ENCODE peak calls at places on chromosomes 2 and 18, in eight cellular contexts. One of them, this sample, is unnamed.

GRCh38 chr2:240949791-240950705 is 43.9 kb downstream of the CROCC2 start:
- DNase-seq in mammary epithelial cell: no peak
- DNase-seq in A549: no peak
- DNase-seq in B cell: no peak
- DNase-seq in progenitor cell of endocrine pancreas: peak
- DNase-seq in choroid plexus epithelial cell: no peak
- DNase-seq in nephron progenitor cell: no peak
- DNase-seq in cardiac fibroblast: no peak
- DNase-seq in this sample: no peak

GRCh38 chr18:62196079-62196478 is 9.0 kb downstream of the RELCH start:
- DNase-seq in progenitor cell of endocrine pancreas: no peak
- DNase-seq in cardiac fibroblast: no peak
- DNase-seq in mammary epithelial cell: no peak
- DNase-seq in B cell: no peak
- DNase-seq in choroid plexus epithelial cell: no peak
- DNase-seq in A549: no peak
- DNase-seq in nephron progenitor cell: no peak
- DNase-seq in this sample: no peak

GRCh38 chr2:61178603-61179545 is 16.9 kb downstream of the C2orf74 start:
- DNase-seq in nephron progenitor cell: no peak
- DNase-seq in choroid plexus epithelial cell: peak
- DNase-seq in mammary epithelial cell: no peak
- DNase-seq in A549: no peak
- DNase-seq in cardiac fibroblast: peak
- DNase-seq in progenitor cell of endocrine pancreas: no peak
- DNase-seq in B cell: no peak
- DNase-seq in this sample: no peak

GRCh38 chr2:213320604-213321003 is 36.3 kb downstream of the SPAG16 start:
- DNase-seq in cardiac fibroblast: no peak
- DNase-seq in choroid plexus epithelial cell: no peak
- DNase-seq in progenitor cell of endocrine pancreas: no peak
- DNase-seq in nephron progenitor cell: no peak
- DNase-seq in B cell: no peak
- DNase-seq in mammary epithelial cell: no peak
- DNase-seq in A549: no peak
- DNase-seq in this sample: no peak

GRCh38 chr2:190359896-190360376 is 16.5 kb downstream of the INPP1 start:
- DNase-seq in choroid plexus epithelial cell: peak
- DNase-seq in cardiac fibroblast: peak
- DNase-seq in progenitor cell of endocrine pancreas: no peak
- DNase-seq in nephron progenitor cell: no peak
- DNase-seq in B cell: peak
- DNase-seq in mammary epithelial cell: peak
- DNase-seq in A549: no peak
- DNase-seq in this sample: peak

GRCh38 chr2:38702413-38702812 is 36.5 kb downstream of the GALM start:
- DNase-seq in progenitor cell of endocrine pancreas: no peak
- DNase-seq in choroid plexus epithelial cell: peak
- DNase-seq in nephron progenitor cell: no peak
- DNase-seq in B cell: no peak
- DNase-seq in mammary epithelial cell: peak
- DNase-seq in A549: peak
- DNase-seq in cardiac fibroblast: peak
- DNase-seq in this sample: no peak

GRCh38 chr2:219331560-219332213 is 857 bp downstream of the RESP18 start:
- DNase-seq in progenitor cell of endocrine pancreas: peak
- DNase-seq in cardiac fibroblast: peak
- DNase-seq in B cell: no peak
- DNase-seq in choroid plexus epithelial cell: peak
- DNase-seq in mammary epithelial cell: no peak
- DNase-seq in A549: no peak
- DNase-seq in nephron progenitor cell: peak
- DNase-seq in this sample: peak

GRCh38 chr2:162103443-162104009 is 29.5 kb upstream of the DPP4 start:
- DNase-seq in cardiac fibroblast: peak
- DNase-seq in choroid plexus epithelial cell: no peak
- DNase-seq in mammary epithelial cell: no peak
- DNase-seq in A549: no peak
- DNase-seq in progenitor cell of endocrine pancreas: no peak
- DNase-seq in B cell: no peak
- DNase-seq in nephron progenitor cell: no peak
- DNase-seq in this sample: no peak

GRCh38 chr2:60260646-60261296 is 292.7 kb downstream of the BCL11A start:
- DNase-seq in A549: peak
- DNase-seq in mammary epithelial cell: peak
- DNase-seq in B cell: no peak
- DNase-seq in choroid plexus epithelial cell: no peak
- DNase-seq in cardiac fibroblast: no peak
- DNase-seq in progenitor cell of endocrine pancreas: no peak
- DNase-seq in nephron progenitor cell: no peak
- DNase-seq in this sample: peak

GRCh38 chr2:197879844-197880408 is 75.5 kb downstream of the PLCL1 start:
- DNase-seq in mammary epithelial cell: no peak
- DNase-seq in choroid plexus epithelial cell: no peak
- DNase-seq in progenitor cell of endocrine pancreas: no peak
- DNase-seq in B cell: no peak
- DNase-seq in cardiac fibroblast: peak
- DNase-seq in nephron progenitor cell: no peak
- DNase-seq in A549: no peak
- DNase-seq in this sample: no peak

GRCh38 chr2:234676859-234677450 is 180.1 kb upstream of the ARL4C start:
- DNase-seq in cardiac fibroblast: no peak
- DNase-seq in choroid plexus epithelial cell: no peak
- DNase-seq in mammary epithelial cell: no peak
- DNase-seq in progenitor cell of endocrine pancreas: no peak
- DNase-seq in A549: no peak
- DNase-seq in B cell: no peak
- DNase-seq in nephron progenitor cell: no peak
- DNase-seq in this sample: no peak

GRCh38 chr2:49490710-49491109 is 336.4 kb upstream of the FSHR start:
- DNase-seq in mammary epithelial cell: peak
- DNase-seq in choroid plexus epithelial cell: no peak
- DNase-seq in cardiac fibroblast: peak
- DNase-seq in nephron progenitor cell: peak
- DNase-seq in progenitor cell of endocrine pancreas: no peak
- DNase-seq in B cell: peak
- DNase-seq in A549: peak
- DNase-seq in this sample: no peak

DNA sequence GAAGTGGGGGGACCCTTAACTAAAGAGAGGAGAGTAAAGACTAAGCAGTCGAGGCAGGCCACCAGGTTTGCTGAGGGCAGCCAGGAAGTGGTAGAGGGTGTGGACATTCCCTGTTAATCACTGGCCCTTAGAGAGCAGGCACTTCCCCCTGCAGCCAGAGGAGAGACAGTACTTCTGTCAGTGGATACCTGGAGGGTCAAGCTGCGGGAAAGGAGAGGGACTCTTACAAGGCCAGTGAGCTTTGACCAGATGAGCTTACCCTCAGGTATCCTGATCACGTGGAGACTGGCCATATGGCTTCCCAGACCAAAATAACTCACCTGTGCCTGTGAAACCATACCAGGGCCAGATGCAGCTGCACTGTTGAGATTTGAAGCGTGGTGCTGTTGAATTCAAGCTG is 28.6 kb downstream of the ITGA6 start:
- DNase-seq in progenitor cell of endocrine pancreas: no peak
- DNase-seq in mammary epithelial cell: no peak
- DNase-seq in B cell: no peak
- DNase-seq in A549: no peak
- DNase-seq in choroid plexus epithelial cell: no peak
- DNase-seq in nephron progenitor cell: no peak
- DNase-seq in cardiac fibroblast: no peak
- DNase-seq in this sample: no peak
- TF ChIP-seq CTCF in progenitor cell of endocrine pancreas: no peak
- TF ChIP-seq CTCF in mammary epithelial cell: peak
- TF ChIP-seq CTCF in B cell: no peak
- TF ChIP-seq CTCF in A549: no peak
- TF ChIP-seq CTCF in choroid plexus epithelial cell: no peak
- TF ChIP-seq CTCF in nephron progenitor cell: no peak
- TF ChIP-seq CTCF in cardiac fibroblast: no peak
- TF ChIP-seq CTCF in this sample: no peak

DNA sequence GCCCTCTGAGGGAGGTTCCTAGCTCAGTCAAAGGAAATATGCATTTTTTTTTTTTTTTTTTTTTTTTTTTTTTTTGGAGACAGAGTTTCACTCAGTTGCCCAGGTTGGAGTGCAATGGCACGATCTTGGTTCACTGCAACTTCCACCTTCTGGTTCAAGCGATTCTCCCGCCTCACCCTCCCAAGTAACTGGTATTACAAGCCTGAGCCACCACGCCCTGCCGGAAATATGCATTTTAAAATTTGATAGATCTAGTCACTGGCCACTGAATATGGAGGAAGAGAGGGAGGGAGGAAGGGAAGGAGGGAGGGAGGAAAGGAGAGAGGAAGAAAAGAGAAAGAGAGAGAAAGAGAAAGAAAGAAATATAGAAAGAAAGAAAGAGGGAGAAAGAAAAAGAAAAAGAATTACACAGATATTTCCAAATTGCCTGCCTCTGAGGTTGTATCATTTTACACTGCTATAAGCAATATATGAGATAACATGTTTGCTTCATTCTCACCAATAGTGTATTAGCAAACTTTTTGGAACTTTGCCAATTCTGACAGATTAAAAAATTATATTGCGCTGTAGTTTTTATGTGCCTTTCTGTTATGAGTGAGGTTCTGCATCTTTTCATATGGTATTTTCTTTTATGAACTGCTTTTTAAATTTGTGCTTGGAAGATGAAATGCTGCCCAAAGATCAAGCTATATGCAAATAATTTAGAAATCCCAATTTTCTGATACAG is 161.2 kb upstream of the MAP3K20 start:
- DNase-seq in progenitor cell of endocrine pancreas: no peak
- DNase-seq in nephron progenitor cell: no peak
- DNase-seq in B cell: no peak
- DNase-seq in A549: no peak
- DNase-seq in cardiac fibroblast: peak
- DNase-seq in choroid plexus epithelial cell: no peak
- DNase-seq in mammary epithelial cell: no peak
- DNase-seq in this sample: no peak
- TF ChIP-seq CTCF in progenitor cell of endocrine pancreas: no peak
- TF ChIP-seq CTCF in nephron progenitor cell: no peak
- TF ChIP-seq CTCF in B cell: no peak
- TF ChIP-seq CTCF in A549: no peak
- TF ChIP-seq CTCF in cardiac fibroblast: no peak
- TF ChIP-seq CTCF in choroid plexus epithelial cell: no peak
- TF ChIP-seq CTCF in mammary epithelial cell: no peak
- TF ChIP-seq CTCF in this sample: no peak

GRCh38 chr18:297936-298335 is 30.1 kb upstream of the THOC1 start:
- DNase-seq in progenitor cell of endocrine pancreas: no peak
- DNase-seq in B cell: no peak
- DNase-seq in mammary epithelial cell: no peak
- DNase-seq in A549: no peak
- DNase-seq in nephron progenitor cell: no peak
- DNase-seq in cardiac fibroblast: no peak
- DNase-seq in choroid plexus epithelial cell: no peak
- DNase-seq in this sample: no peak

GRCh38 chr18:295756-296155 is 27.9 kb upstream of the THOC1 start:
- DNase-seq in nephron progenitor cell: no peak
- DNase-seq in cardiac fibroblast: peak
- DNase-seq in choroid plexus epithelial cell: peak
- DNase-seq in mammary epithelial cell: no peak
- DNase-seq in B cell: no peak
- DNase-seq in progenitor cell of endocrine pancreas: no peak
- DNase-seq in A549: no peak
- DNase-seq in this sample: no peak

GRCh38 chr18:293557-293956 is 25.7 kb upstream of the THOC1 start:
- DNase-seq in nephron progenitor cell: no peak
- DNase-seq in cardiac fibroblast: peak
- DNase-seq in B cell: no peak
- DNase-seq in mammary epithelial cell: no peak
- DNase-seq in progenitor cell of endocrine pancreas: no peak
- DNase-seq in choroid plexus epithelial cell: peak
- DNase-seq in A549: no peak
- DNase-seq in this sample: no peak

GRCh38 chr18:286515-287310 is 18.9 kb upstream of the THOC1 start:
- DNase-seq in progenitor cell of endocrine pancreas: no peak
- DNase-seq in choroid plexus epithelial cell: peak
- DNase-seq in nephron progenitor cell: no peak
- DNase-seq in mammary epithelial cell: no peak
- DNase-seq in cardiac fibroblast: peak
- DNase-seq in A549: peak
- DNase-seq in B cell: no peak
- DNase-seq in this sample: peak

GRCh38 chr18:292271-292670 is 24.4 kb upstream of the THOC1 start:
- DNase-seq in mammary epithelial cell: no peak
- DNase-seq in cardiac fibroblast: no peak
- DNase-seq in nephron progenitor cell: no peak
- DNase-seq in B cell: no peak
- DNase-seq in A549: no peak
- DNase-seq in progenitor cell of endocrine pancreas: no peak
- DNase-seq in choroid plexus epithelial cell: peak
- DNase-seq in this sample: no peak
- TF ChIP-seq CTCF in mammary epithelial cell: no peak
- TF ChIP-seq CTCF in cardiac fibroblast: peak
- TF ChIP-seq CTCF in nephron progenitor cell: no peak
- TF ChIP-seq CTCF in B cell: no peak
- TF ChIP-seq CTCF in A549: no peak
- TF ChIP-seq CTCF in progenitor cell of endocrine pancreas: peak
- TF ChIP-seq CTCF in choroid plexus epithelial cell: peak
- TF ChIP-seq CTCF in this sample: no peak

DNA sequence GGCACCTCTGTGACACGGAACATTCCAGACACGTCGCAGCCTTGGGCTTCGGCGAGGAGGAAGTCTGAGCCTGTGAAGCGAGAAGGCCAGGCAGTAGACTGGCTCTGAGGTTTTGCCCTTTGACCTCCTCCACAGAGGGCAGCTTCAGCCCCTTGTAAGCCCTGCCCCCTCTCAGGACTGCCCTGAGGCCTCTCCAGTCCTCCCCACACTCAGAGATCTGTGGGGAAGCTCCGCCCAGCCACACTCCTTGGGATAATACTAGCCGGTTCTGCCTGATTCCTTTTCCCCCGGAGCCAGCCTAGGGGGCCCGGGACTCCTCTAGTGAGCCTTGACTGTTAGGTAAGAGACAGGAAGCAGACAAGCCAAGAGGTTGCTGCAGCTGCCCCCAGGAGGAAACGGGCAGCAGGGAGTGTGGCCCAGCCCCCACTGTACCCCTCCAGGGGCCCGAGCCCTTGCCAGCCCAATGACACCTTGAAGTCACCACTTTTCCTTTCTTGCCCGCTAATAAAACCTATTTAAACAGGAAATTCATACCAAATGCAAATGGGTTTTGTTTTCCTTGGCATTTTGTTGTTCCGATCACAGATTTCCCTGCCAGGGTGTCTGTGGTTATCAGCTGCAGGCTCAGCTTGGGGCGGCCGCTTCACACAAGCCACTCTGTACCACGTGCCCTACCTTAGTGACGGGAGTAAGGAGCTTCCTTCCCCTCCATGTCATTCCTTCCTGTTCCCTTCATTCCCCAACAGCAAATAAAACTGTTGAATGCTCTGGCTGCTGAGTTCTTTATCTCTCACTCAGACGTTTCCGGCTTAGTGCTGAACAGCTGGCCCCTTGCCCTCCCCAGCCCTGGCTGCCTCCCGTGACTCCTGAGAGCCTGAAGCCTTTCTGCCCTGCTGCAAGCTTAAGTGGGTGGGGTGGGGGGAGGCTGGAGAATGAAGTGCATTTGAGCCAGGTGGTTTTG is 124.7 kb downstream of the CABLES1 start:
- DNase-seq in mammary epithelial cell: peak
- DNase-seq in cardiac fibroblast: peak
- DNase-seq in B cell: peak
- DNase-seq in progenitor cell of endocrine pancreas: peak
- DNase-seq in nephron progenitor cell: peak
- DNase-seq in choroid plexus epithelial cell: peak
- DNase-seq in A549: no peak
- DNase-seq in this sample: peak
- TF ChIP-seq CTCF in mammary epithelial cell: no peak
- TF ChIP-seq CTCF in cardiac fibroblast: no peak
- TF ChIP-seq CTCF in B cell: no peak
- TF ChIP-seq CTCF in progenitor cell of endocrine pancreas: no peak
- TF ChIP-seq CTCF in nephron progenitor cell: no peak
- TF ChIP-seq CTCF in choroid plexus epithelial cell: peak
- TF ChIP-seq CTCF in A549: no peak
- TF ChIP-seq CTCF in this sample: no peak

This sample was measured in RWPE1.